ENCODE peak calls at places on chromosomes 11 and 22, in ten cellular contexts. U, T, O, Z, Q, F, Y, G, I and R are unnamed samples.
A peak's percentile ranks its signal among the peaks of the same experiment; 100 is the strongest.

GRCh38 chr11:71454470-71455113 is 1.6 kb downstream of the NADSYN1 start:
- DNase-seq in U (no peak), T (peak; percentile 68), O (no peak), Z (no peak), Q (peak; percentile 22), F (no peak), Y (no peak), G (peak; percentile 25), I (no peak), R (no peak)

GRCh38 chr11:31804439-31805036 is 6.6 kb downstream of the PAX6 start:
- DNase-seq in U (no peak), T (no peak), O (no peak), Z (no peak), Q (peak; percentile 59), F (no peak), Y (no peak), G (no peak), I (no peak), R (no peak)

GRCh38 chr11:76062733-76063132 is 143.6 kb downstream of the WNT11 start:
- DNase-seq in U (no peak), T (no peak), O (no peak), Z (no peak), Q (no peak), F (no peak), Y (no peak), G (no peak), I (no peak), R (no peak)

GRCh38 chr22:30205281-30206115 is 41.1 kb downstream of the LIF start:
- DNase-seq in U (peak; percentile 98), T (no peak), O (peak; percentile 79), Z (peak; percentile 97), Q (peak; percentile 73), F (peak; percentile 98), Y (peak; percentile 90), G (no peak), I (no peak), R (peak; percentile 60)

GRCh38 chr22:39097098-39098020 is at the start of gene APOBEC3H:
- DNase-seq in U (no peak), T (peak; percentile 41), O (no peak), Z (no peak), Q (no peak), F (no peak), Y (no peak), G (peak; percentile 32), I (no peak), R (no peak)

GRCh38 chr11:79375818-79376550 is 64.8 kb downstream of the TENM4 start:
- DNase-seq in U (no peak), T (no peak), O (no peak), Z (no peak), Q (no peak), F (no peak), Y (no peak), G (no peak), I (no peak), R (no peak)

GRCh38 chr22:39215070-39215396 is 29.7 kb downstream of the PDGFB start:
- DNase-seq in U (no peak), T (no peak), O (no peak), Z (no peak), Q (peak; percentile 13), F (no peak), Y (no peak), G (no peak), I (no peak), R (no peak)

GRCh38 chr22:21896951-21897513 is 29.6 kb upstream of the MAPK1 start:
- DNase-seq in U (no peak), T (no peak), O (no peak), Z (no peak), Q (no peak), F (no peak), Y (no peak), G (no peak), I (no peak), R (no peak)

GRCh38 chr11:45704133-45704532 is 38.7 kb upstream of the CHST1 start:
- DNase-seq in U (no peak), T (no peak), O (no peak), Z (no peak), Q (no peak), F (no peak), Y (no peak), G (no peak), I (no peak), R (no peak)

GRCh38 chr11:125071831-125072209 is 8.7 kb downstream of the SLC37A2 start:
- DNase-seq in U (no peak), T (no peak), O (no peak), Z (no peak), Q (no peak), F (no peak), Y (no peak), G (no peak), I (no peak), R (no peak)

GRCh38 chr11:67656278-67656922 is 5.9 kb upstream of the ACY3 start:
- DNase-seq in U (no peak), T (no peak), O (no peak), Z (peak; percentile 9), Q (no peak), F (peak; percentile 22), Y (no peak), G (no peak), I (no peak), R (no peak)

GRCh38 chr11:78300108-78300507 is 111.4 kb downstream of the USP35 start:
- DNase-seq in U (no peak), T (no peak), O (no peak), Z (no peak), Q (no peak), F (no peak), Y (no peak), G (no peak), I (no peak), R (no peak)

GRCh38 chr11:46972821-46973220 is 36.3 kb downstream of the CSTPP1 start:
- DNase-seq in U (no peak), T (no peak), O (no peak), Z (no peak), Q (no peak), F (no peak), Y (no peak), G (no peak), I (no peak), R (no peak)

GRCh38 chr11:95266751-95267374 is 35.9 kb upstream of the SESN3 start:
- DNase-seq in U (no peak), T (no peak), O (no peak), Z (no peak), Q (no peak), F (peak; percentile 21), Y (no peak), G (no peak), I (no peak), R (no peak)

GRCh38 chr22:48665286-48666010 is 1162.2 kb downstream of the BRD1 start:
- DNase-seq in U (no peak), T (no peak), O (no peak), Z (no peak), Q (no peak), F (no peak), Y (no peak), G (no peak), I (no peak), R (no peak)

GRCh38 chr11:61392991-61393595 is 706 bp downstream of the TMEM216 start:
- DNase-seq in U (no peak), T (no peak), O (no peak), Z (no peak), Q (no peak), F (peak; percentile 23), Y (no peak), G (peak; percentile 28), I (no peak), R (no peak)

GRCh38 chr11:93031386-93031785 is 61.9 kb downstream of the MTNR1B start:
- DNase-seq in U (no peak), T (no peak), O (no peak), Z (peak; percentile 63), Q (no peak), F (no peak), Y (peak; percentile 10), G (no peak), I (no peak), R (no peak)

GRCh38 chr11:85869776-85870175 is 14.6 kb downstream of the CCDC83 start:
- DNase-seq in U (no peak), T (no peak), O (no peak), Z (no peak), Q (no peak), F (no peak), Y (no peak), G (no peak), I (no peak), R (no peak)
- H3K4me3 ChIP-seq in U (no peak overlapping the region), T (no peak overlapping the region), O (no peak overlapping the region), Z (no peak overlapping the region), Q (no peak overlapping the region), F (no peak overlapping the region), Y (no peak overlapping the region), G (no peak overlapping the region), I (no peak overlapping the region), R (no peak overlapping the region)

GRCh38 chr11:119315139-119316016 is 1.6 kb downstream of the MCAM start:
- DNase-seq in U (no peak), T (peak; percentile 62), O (peak; percentile 68), Z (no peak), Q (no peak), F (no peak), Y (no peak), G (peak; percentile 64), I (no peak), R (peak; percentile 53)
- H3K4me3 ChIP-seq in U (peak overlapping the region; percentile 71), T (peak overlapping the region; percentile 44), O (peak overlapping the region; percentile 87), Z (peak overlapping the region; percentile 62), Q (peak overlapping the region; percentile 10), F (peak overlapping the region; percentile 49), Y (peak overlapping the region; percentile 75), G (peak overlapping the region; percentile 23), I (peak overlapping the region; percentile 85), R (peak overlapping the region; percentile 71)

DNA sequence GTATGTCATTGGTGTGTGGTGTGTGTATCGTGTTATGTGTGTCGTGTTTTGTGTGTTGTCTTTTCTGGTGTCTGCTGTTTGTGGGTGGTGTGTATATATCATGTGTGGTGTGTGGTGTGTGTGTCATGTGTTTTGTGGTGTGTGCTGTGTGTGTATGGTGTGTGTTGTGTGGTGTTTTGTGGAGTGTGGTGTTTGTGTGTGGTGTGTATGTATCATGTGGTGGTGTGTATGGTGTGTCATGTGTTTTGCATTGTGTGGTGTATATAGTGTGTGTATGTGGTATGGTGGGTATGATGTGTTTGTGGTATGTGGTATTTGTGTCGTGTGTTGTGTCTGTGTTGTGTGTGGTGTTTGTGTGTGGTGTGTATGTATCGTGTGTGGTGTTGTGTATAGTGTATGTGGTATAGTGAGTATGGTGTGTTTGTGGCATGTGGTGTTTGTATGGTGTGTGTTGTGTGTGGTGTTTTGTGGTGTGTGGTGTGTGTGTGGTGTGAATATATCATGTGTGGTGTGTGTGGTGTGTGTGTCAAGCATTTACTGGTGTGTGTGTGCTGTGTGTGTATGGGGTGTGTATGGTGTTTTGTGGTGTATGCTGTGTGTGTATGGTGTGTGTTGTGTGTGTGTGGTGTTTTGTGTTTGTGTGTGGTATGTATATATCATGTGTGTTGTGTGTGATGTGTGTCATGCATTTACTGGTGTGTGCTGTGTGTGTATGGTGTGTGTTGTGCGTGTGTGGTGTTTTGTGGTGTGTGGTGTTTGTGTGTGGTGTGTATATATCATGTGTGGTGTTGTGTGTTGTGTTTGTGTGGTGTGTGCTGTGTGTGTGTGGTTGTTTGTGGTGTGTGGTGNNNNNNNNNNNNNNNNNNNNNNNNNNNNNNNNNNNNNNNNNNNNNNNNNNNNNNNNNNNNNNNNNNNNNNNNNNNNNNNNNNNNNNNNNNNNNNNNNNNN is 12.7 kb downstream of the PIM3 start:
- DNase-seq in U (no peak), T (no peak), O (no peak), Z (no peak), Q (no peak), F (no peak), Y (no peak), G (peak; percentile 15), I (no peak), R (no peak)
- H3K4me3 ChIP-seq in U (no peak overlapping the region), T (no peak overlapping the region), O (no peak overlapping the region), Z (no peak overlapping the region), Q (peak overlapping the region; percentile 10), F (no peak overlapping the region), Y (no peak overlapping the region), G (no peak overlapping the region), I (no peak overlapping the region), R (no peak overlapping the region)

GRCh38 chr22:47091241-47091691 is 328.8 kb downstream of the TBC1D22A start:
- DNase-seq in U (no peak), T (no peak), O (no peak), Z (no peak), Q (no peak), F (no peak), Y (no peak), G (no peak), I (no peak), R (no peak)
- H3K4me3 ChIP-seq in U (peak overlapping the region; percentile 56), T (peak overlapping the region; percentile 1), O (no peak overlapping the region), Z (peak overlapping the region; percentile 43), Q (peak overlapping the region; percentile 45), F (peak overlapping the region; percentile 58), Y (peak overlapping the region; percentile 15), G (peak overlapping the region; percentile 13), I (peak overlapping the region; percentile 12), R (no peak overlapping the region)